ENCODE peak calls at places on chromosomes 3 and 15, in ten cellular contexts. Q is GM06990, H is SK-N-SH, N is sigmoid colon, K is fibroblast of pulmonary artery, X is neural crest cell, R is mesothelial cell of epicardium, J is fibroblast of mammary gland, T is cardiac muscle cell, Z is PC-3. L is an unnamed sample.

GRCh38 chr3:53974314-53974713 is 82.7 kb upstream of the SELENOK start:
- DNase-seq in Q (no peak), H (no peak), N (no peak), K (peak; percentile 11), X (no peak), R (no peak), J (no peak), T (no peak), Z (no peak), L (no peak)

GRCh38 chr3:112773864-112774263 is 72.8 kb downstream of the CD200R1L start:
- DNase-seq in Q (peak; percentile 26), H (no peak), N (no peak), K (no peak), X (no peak), R (no peak), J (peak; percentile 64), T (no peak), Z (peak; percentile 97), L (peak; percentile 73)

GRCh38 chr3:61847784-61848462 is 286.6 kb downstream of the PTPRG start:
- DNase-seq in Q (no peak), H (no peak), N (peak; percentile 77), K (peak; percentile 69), X (no peak), R (no peak), J (peak; percentile 85), T (peak; percentile 78), Z (no peak), L (no peak)

GRCh38 chr3:71673486-71673885 is 51.7 kb downstream of the EIF4E3 start:
- DNase-seq in Q (no peak), H (no peak), N (no peak), K (no peak), X (no peak), R (no peak), J (peak; percentile 18), T (no peak), Z (no peak), L (no peak)

GRCh38 chr3:112096176-112096575 is 10.0 kb downstream of the C3orf52 start:
- DNase-seq in Q (no peak), H (no peak), N (no peak), K (no peak), X (no peak), R (no peak), J (no peak), T (no peak), Z (no peak), L (no peak)

GRCh38 chr3:11260460-11260859 is 11.7 kb upstream of the ATG7 start:
- DNase-seq in Q (no peak), H (no peak), N (no peak), K (no peak), X (no peak), R (no peak), J (no peak), T (no peak), Z (no peak), L (no peak)

GRCh38 chr3:112675349-112675748 is 34.4 kb upstream of the CCDC80 start:
- DNase-seq in Q (no peak), H (no peak), N (no peak), K (no peak), X (no peak), R (no peak), J (peak; percentile 72), T (no peak), Z (peak; percentile 31), L (no peak)

GRCh38 chr3:114307222-114307840 is 13.5 kb downstream of the TIGIT start:
- DNase-seq in Q (peak; percentile 25), H (no peak), N (no peak), K (no peak), X (no peak), R (no peak), J (no peak), T (no peak), Z (no peak), L (no peak)

GRCh38 chr3:44130249-44130648 is 111.4 kb upstream of the TOPAZ1 start:
- DNase-seq in Q (no peak), H (no peak), N (no peak), K (no peak), X (no peak), R (no peak), J (no peak), T (no peak), Z (no peak), L (no peak)

GRCh38 chr3:29694783-29695182 is 413.9 kb downstream of the RBMS3 start:
- DNase-seq in Q (no peak), H (no peak), N (no peak), K (peak; percentile 98), X (no peak), R (no peak), J (peak; percentile 95), T (peak; percentile 78), Z (peak; percentile 94), L (peak; percentile 33)

GRCh38 chr3:150391200-150391599 is 16.9 kb upstream of the TSC22D2 start:
- DNase-seq in Q (no peak), H (no peak), N (no peak), K (peak; percentile 69), X (no peak), R (no peak), J (peak; percentile 60), T (no peak), Z (peak; percentile 41), L (no peak)

GRCh38 chr3:193499152-193499551 is 55.5 kb downstream of the ATP13A4 start:
- DNase-seq in Q (no peak), H (no peak), N (no peak), K (no peak), X (no peak), R (no peak), J (no peak), T (no peak), Z (no peak), L (no peak)

GRCh38 chr15:29695486-29696167 is 126.6 kb downstream of the TJP1 start:
- DNase-seq in Q (no peak), H (no peak), N (no peak), K (no peak), X (no peak), R (no peak), J (no peak), T (no peak), Z (peak; percentile 34), L (no peak)

GRCh38 chr3:128473180-128473519 is 6.5 kb upstream of the DNAJB8 start:
- DNase-seq in Q (no peak), H (peak; percentile 62), N (no peak), K (no peak), X (no peak), R (no peak), J (no peak), T (no peak), Z (no peak), L (no peak)

GRCh38 chr15:50943623-50944022 is 35.1 kb downstream of the AP4E1 start:
- DNase-seq in Q (no peak), H (no peak), N (no peak), K (peak; percentile 26), X (no peak), R (no peak), J (peak; percentile 54), T (no peak), Z (no peak), L (no peak)

GRCh38 chr15:49145651-49146609 is 9.5 kb downstream of the COPS2 start:
- DNase-seq in Q (no peak), H (peak; percentile 33), N (no peak), K (peak; percentile 84), X (peak; percentile 27), R (no peak), J (peak; percentile 75), T (peak; percentile 67), Z (peak; percentile 73), L (peak; percentile 60)
- TF ChIP-seq CTCF in Q (peak; percentile 74), H (peak; percentile 92), N (peak; percentile 9), K (peak; percentile 73), X (peak; percentile 81), R (peak; percentile 35), J (peak; percentile 80), T (peak; percentile 69), Z (peak; percentile 83), L (peak; percentile 40)

DNA sequence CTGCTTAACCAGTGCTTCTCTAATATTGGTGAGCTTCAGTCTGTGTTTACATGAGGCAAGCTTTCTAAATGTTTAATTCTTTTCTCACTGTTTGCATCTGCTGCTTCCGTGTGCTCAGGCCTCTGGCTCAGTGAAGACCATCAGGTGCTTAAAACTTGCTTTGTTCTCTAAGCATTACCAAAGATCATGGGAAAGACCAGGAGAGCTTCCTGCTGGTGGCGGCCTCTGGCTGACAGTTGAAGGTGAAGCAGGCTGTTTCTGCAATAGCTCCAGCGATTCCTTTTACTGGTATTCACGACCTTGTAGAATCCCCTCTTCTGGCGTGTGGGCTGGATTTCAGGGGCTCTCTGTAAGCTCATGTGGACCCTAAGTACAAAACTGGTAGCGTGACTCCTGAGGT is 45.1 kb downstream of the EDEM1 start:
- DNase-seq in Q (no peak), H (no peak), N (no peak), K (no peak), X (no peak), R (no peak), J (no peak), T (no peak), Z (no peak), L (no peak)
- TF ChIP-seq CTCF in Q (peak; percentile 2), H (no peak), N (no peak), K (no peak), X (no peak), R (no peak), J (no peak), T (no peak), Z (peak; percentile 36), L (no peak)

DNA sequence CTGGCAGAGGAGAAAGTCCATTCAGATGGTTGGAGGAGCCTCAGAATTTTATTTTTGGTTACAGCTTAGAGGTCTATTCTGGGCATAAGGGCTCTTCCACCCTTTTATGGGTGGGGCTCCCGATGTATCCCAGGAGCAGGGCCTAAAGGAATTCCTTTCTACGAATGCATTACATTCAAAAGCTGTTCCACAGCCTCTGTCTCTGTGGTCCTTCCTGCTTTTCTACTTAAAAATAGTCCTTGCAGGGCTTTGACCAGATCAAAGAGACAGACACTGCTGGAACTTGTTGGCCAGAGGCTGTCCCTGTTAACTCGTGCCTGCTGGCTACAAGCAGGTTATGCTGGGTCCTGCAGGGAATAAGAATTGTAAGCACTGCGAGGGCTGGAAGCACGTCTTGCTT is 14.4 kb upstream of the NOX5 start:
- DNase-seq in Q (no peak), H (no peak), N (no peak), K (no peak), X (no peak), R (no peak), J (no peak), T (peak; percentile 61), Z (no peak), L (no peak)
- TF ChIP-seq CTCF in Q (no peak), H (no peak), N (no peak), K (no peak), X (no peak), R (no peak), J (no peak), T (no peak), Z (no peak), L (no peak)

GRCh38 chr3:72919520-72919919 is 31.7 kb downstream of the GXYLT2 start:
- DNase-seq in Q (no peak), H (no peak), N (no peak), K (no peak), X (no peak), R (no peak), J (no peak), T (no peak), Z (no peak), L (no peak)

DNA sequence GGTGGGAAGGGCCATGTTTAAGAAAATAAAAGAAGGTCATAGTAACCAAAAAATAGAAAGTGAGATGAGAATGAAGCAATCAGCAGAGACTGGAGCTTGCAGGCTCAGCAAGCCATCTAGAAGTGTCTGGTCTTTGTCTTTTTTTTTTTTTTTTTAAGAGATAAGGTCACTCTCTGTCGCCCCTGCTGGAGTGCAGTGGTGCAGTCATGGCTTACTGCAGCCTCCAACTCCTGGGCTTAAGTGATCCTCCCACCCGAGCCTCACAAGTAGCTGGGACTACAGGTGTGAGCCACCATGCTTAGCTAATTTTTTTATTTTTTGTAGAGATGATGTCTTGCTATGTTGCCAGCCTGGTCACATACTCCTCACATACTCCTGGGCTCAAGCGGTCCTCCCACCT is 36.2 kb downstream of the GXYLT2 start:
- DNase-seq in Q (no peak), H (no peak), N (no peak), K (no peak), X (no peak), R (no peak), J (no peak), T (no peak), Z (no peak), L (no peak)
- TF ChIP-seq CTCF in Q (peak; percentile 17), H (peak; percentile 28), N (no peak), K (peak; percentile 20), X (peak; percentile 43), R (no peak), J (no peak), T (peak; percentile 17), Z (peak; percentile 37), L (no peak)